ENCODE peak calls at places on chromosome 21, in seven cellular contexts. Q is adrenal gland, M is Panc1, J is cardiac muscle cell, E is ovary, R is IMR-90, T is left ventricle myocardium inferior. D is an unnamed sample. For H3K9me3, the result is how much of the 10 kb centered on the place peaks cover.

GRCh38 chr21:42263591-42264131 is 44.7 kb downstream of the ABCG1 start:
- DNase-seq in Q (peak), M (no peak), J (peak), E (no peak), R (no peak), T (peak), D (no peak)

GRCh38 chr21:14762734-14763694 is 216.9 kb upstream of the SAMSN1 start:
- DNase-seq in Q (no peak), M (no peak), J (no peak), E (no peak), R (no peak), T (no peak), D (no peak)

GRCh38 chr21:44761011-44761729 is 40.5 kb downstream of the UBE2G2 start:
- DNase-seq in Q (no peak), M (no peak), J (no peak), E (no peak), R (no peak), T (no peak), D (no peak)

GRCh38 chr21:35226302-35226701 is 177.2 kb upstream of the RUNX1 start:
- DNase-seq in Q (no peak), M (no peak), J (no peak), E (no peak), R (peak), T (no peak), D (no peak)

GRCh38 chr21:21907271-21907670 is 909.1 kb downstream of the NCAM2 start:
- DNase-seq in Q (no peak), M (no peak), J (no peak), E (no peak), R (no peak), T (no peak), D (no peak)

GRCh38 chr21:43921602-43921978 is 56.6 kb downstream of the AGPAT3 start:
- DNase-seq in Q (no peak), M (no peak), J (no peak), E (no peak), R (no peak), T (peak), D (peak)

GRCh38 chr21:21813295-21813694 is 815.1 kb downstream of the NCAM2 start:
- DNase-seq in Q (no peak), M (no peak), J (no peak), E (no peak), R (no peak), T (no peak), D (no peak)

GRCh38 chr21:45534591-45535331 is 7.5 kb downstream of the SLC19A1 start:
- DNase-seq in Q (peak), M (no peak), J (peak), E (peak), R (no peak), T (peak), D (no peak)

GRCh38 chr21:22609802-22610201 is 1611.6 kb downstream of the NCAM2 start:
- DNase-seq in Q (no peak), M (no peak), J (no peak), E (no peak), R (no peak), T (no peak), D (no peak)

GRCh38 chr21:14916676-14917141 is 148.1 kb downstream of the NRIP1 start:
- DNase-seq in Q (no peak), M (no peak), J (peak), E (no peak), R (peak), T (no peak), D (no peak)

GRCh38 chr21:45290948-45291612 is 3.4 kb upstream of the POFUT2 start:
- DNase-seq in Q (peak), M (no peak), J (peak), E (peak), R (peak), T (no peak), D (no peak)

GRCh38 chr21:46153259-46154154 is 1.9 kb downstream of the FTCD start:
- DNase-seq in Q (peak), M (no peak), J (peak), E (peak), R (no peak), T (peak), D (peak)

GRCh38 chr21:35178812-35179211 is 129.7 kb upstream of the RUNX1 start:
- DNase-seq in Q (no peak), M (peak), J (no peak), E (no peak), R (peak), T (no peak), D (no peak)

GRCh38 chr21:19268634-19269138 is 865.1 kb upstream of the TMPRSS15 start:
- DNase-seq in Q (no peak), M (no peak), J (no peak), E (no peak), R (no peak), T (no peak), D (no peak)

DNA sequence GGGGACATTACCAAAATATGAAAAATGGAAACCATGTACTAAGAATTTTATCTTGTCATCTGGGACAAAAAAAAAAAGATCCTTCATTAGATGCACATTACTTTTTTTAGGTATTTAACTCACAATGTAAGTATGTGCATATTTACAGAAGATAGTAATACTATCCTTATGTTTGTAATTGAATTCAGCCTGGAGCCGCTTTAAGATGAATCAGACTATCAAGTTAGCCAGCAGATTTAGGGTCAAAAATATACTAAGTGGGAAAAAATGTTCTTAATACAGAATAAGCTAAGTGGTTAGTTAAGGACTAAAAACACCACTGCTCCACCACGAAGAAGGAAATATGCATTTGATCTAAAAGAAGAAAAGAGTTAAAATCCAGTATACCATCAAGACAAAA is 49.1 kb downstream of the DSCAM start:
- DNase-seq in Q (no peak), M (no peak), J (no peak), E (no peak), R (peak), T (no peak), D (no peak)
- H3K9me3 ChIP-seq in Q (under half), M (under half), J (under half), E (under half), R (under half), T (under half), D (under half)

DNA sequence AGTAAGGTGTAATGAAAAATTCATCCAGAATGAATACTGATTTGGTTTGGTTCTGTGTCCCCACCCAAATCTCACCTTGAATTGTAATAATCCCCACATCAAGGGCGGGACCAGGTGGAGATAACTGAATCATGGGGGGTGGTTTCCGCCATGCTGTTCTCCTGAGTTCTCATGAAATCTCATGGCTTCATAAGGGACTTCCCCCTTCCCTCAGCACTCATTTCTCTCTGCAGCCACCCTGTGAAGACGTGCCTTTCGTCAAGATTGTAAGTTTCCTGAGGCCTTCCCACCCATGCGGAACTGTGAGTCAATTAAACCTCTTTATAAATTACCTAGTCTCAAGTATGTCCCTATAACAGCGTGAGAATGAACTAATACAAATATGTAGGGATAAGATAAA is 5.5 kb upstream of the SYNJ1 start:
- DNase-seq in Q (no peak), M (no peak), J (no peak), E (no peak), R (no peak), T (no peak), D (no peak)
- H3K4me3 ChIP-seq in Q (no peak), M (no peak), J (no peak), E (no peak), R (no peak), T (no peak), D (no peak)

DNA sequence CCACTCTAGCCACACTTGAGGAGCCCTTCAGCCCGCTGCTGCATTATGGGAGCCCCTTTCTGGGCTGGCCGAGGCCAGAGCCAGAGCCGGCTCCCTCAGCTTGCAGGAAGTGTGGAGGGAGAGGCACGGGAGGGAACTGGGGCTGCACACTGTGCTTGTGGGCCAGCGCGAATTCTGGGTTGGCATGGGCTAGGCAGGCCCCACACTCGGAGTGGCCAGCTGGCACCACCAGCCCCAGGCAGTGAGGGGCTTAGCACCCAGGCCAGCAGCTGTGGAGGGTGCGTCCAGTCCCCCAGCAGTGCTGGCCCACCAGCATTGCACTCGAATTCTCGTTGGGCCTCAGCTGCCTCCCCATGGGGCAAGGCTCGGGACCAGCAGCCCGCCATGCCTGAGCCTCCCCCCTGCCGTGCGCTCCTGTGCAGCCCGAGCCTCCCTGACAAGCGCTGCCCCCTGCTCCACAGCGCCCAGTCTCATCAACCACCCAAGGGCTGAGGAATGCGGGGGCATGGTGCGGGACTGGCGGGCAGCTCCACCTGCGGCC is 785.9 kb upstream of the TPTE start:
- DNase-seq in Q (no peak), M (no peak), J (no peak), E (no peak), R (no peak), T (no peak), D (no peak)
- H3K9me3 ChIP-seq in Q (under half), M (under half), J (under half), E (under half), R (under half), T (under half), D (under half)

DNA sequence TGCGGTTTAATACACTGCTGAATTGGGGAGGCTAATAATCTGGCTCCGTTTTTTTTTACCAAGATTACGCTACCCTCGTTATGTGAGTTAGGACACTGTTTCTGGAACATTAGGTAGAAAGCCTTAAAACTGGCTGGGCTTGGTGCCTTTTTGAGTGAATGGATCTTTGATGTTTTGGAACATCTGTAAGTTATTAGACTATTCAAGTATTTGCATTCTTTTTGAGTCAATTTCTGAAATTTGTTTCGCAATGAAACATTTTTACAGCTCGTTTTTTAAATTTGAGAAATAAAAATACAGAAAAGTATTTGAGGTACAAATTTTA is 106.9 kb downstream of the LTN1 start:
- DNase-seq in Q (no peak), M (no peak), J (no peak), E (no peak), R (no peak), T (no peak), D (no peak)
- H3K4me3 ChIP-seq in Q (no peak), M (no peak), J (no peak), E (no peak), R (no peak), T (no peak), D (no peak)

GRCh38 chr21:9008636-9009035 is 1512.7 kb upstream of the TPTE start:
- DNase-seq in Q (no peak), M (no peak), J (no peak), E (no peak), R (no peak), T (no peak), D (no peak)
- H3K9me3 ChIP-seq in Q (under half), M (under half), J (under half), E (under half), R (under half), T (under half), D (under half)

GRCh38 chr21:26753822-26754221 is 91.4 kb downstream of the ADAMTS1 start:
- DNase-seq in Q (no peak), M (no peak), J (no peak), E (no peak), R (no peak), T (no peak), D (no peak)
- H3K4me3 ChIP-seq in Q (no peak), M (no peak), J (no peak), E (no peak), R (no peak), T (no peak), D (no peak)

DNA sequence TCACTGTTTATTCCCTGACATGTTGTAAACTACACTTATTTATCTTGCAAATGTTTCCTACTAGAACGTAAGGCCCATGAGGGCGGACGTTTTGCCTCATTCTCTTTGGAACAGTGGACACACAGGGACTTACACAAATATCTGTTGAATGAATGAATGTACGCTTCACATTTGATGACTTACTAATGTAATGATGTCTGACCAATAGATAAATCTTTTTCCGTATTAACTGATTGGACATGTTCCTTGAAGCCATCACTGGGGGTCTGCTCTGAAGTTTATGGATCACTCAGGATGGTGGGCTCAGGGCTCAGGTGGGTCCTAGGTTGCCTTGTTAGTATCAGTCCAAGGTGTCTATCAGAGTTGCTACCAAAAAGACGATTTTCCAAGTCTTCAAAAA is 763.2 kb upstream of the TPTE start:
- DNase-seq in Q (no peak), M (no peak), J (no peak), E (no peak), R (no peak), T (no peak), D (no peak)
- H3K9me3 ChIP-seq in Q (under half), M (under half), J (under half), E (under half), R (under half), T (under half), D (under half)

GRCh38 chr21:33229099-33229775 is 501 bp upstream of the IFNAR2 start:
- DNase-seq in Q (no peak), M (no peak), J (no peak), E (no peak), R (no peak), T (no peak), D (no peak)
- H3K4me3 ChIP-seq in Q (no peak), M (peak), J (peak), E (peak), R (peak), T (peak), D (peak)

DNA sequence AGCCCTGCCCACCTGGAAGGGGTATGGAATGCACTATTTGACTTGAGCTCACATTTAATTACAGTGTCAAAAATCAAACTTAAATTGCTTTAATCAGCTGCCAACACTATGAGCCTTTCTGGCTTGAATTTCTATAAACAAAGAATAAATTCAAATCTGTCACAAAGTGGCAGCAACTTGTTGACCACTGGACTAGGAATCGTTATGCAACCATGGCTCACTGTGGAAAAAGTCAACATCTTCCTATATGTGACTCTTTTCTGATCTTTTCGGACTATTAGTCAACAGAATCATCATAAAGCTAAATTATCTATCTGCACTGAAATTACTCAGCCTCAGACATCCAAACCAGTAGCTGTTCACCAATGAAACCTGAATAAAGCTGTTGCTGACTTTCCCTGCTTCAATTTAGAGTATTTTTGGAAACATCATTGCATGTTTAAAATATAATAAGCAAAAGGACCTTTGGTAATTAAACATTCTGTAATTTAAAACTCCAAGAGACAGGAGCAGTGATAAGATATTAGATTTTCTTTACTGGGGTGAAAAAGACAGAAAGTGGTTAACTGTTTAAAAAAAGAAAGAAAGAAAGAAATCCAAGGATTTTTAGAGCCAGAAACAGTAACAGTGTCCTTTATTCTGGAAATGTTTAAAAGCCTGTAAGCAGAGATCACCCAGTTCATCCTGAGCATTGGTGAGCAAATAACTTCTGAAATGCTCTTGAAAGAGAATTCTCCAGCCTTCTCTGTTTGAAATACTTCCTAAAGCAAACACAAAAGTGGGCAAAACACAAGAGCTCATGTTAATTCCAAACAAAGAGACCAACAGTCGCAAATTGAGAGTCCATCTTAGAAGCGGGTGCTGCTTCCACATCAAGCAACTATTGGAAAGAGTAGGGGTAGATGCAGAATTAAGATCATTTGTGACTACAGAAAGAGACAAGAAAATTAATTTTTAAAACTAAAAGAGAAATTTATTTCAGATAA is 26.2 kb upstream of the ERG start:
- DNase-seq in Q (no peak), M (no peak), J (no peak), E (no peak), R (no peak), T (no peak), D (no peak)
- H3K9me3 ChIP-seq in Q (under half), M (under half), J (under half), E (under half), R (under half), T (under half), D (under half)

D was measured in CD4-positive, alpha-beta memory T cell.